ENCODE peak calls at places on chromosomes 4 and X, in nine cellular contexts. One of them, this sample, is unnamed.

GRCh38 chrX:23898412-23898959 is 9.3 kb downstream of the APOO start:
- DNase-seq in K562: no peak
- DNase-seq in CD4-positive, CD25-positive, alpha-beta regulatory T cell: no peak
- DNase-seq in right cardiac atrium: no peak
- DNase-seq in fibroblast of pulmonary artery: peak
- DNase-seq in fibroblast of the aortic adventitia: peak
- DNase-seq in CD4-positive, alpha-beta memory T cell: no peak
- DNase-seq in testis: no peak
- DNase-seq in cardiac muscle cell: peak
- DNase-seq in this sample: no peak

GRCh38 chr4:111506706-111507105 is 638.5 kb upstream of the FAM241A start:
- DNase-seq in fibroblast of pulmonary artery: peak
- DNase-seq in cardiac muscle cell: peak
- DNase-seq in fibroblast of the aortic adventitia: peak
- DNase-seq in K562: no peak
- DNase-seq in CD4-positive, CD25-positive, alpha-beta regulatory T cell: no peak
- DNase-seq in right cardiac atrium: no peak
- DNase-seq in CD4-positive, alpha-beta memory T cell: no peak
- DNase-seq in testis: no peak
- DNase-seq in this sample: no peak

GRCh38 chr4:1479454-1479853 is 73.2 kb upstream of the NKX1-1 start:
- DNase-seq in fibroblast of pulmonary artery: no peak
- DNase-seq in right cardiac atrium: no peak
- DNase-seq in K562: no peak
- DNase-seq in cardiac muscle cell: no peak
- DNase-seq in fibroblast of the aortic adventitia: no peak
- DNase-seq in CD4-positive, CD25-positive, alpha-beta regulatory T cell: no peak
- DNase-seq in testis: no peak
- DNase-seq in CD4-positive, alpha-beta memory T cell: no peak
- DNase-seq in this sample: no peak

GRCh38 chr4:21467551-21467950 is 481.0 kb downstream of the KCNIP4 start:
- DNase-seq in right cardiac atrium: no peak
- DNase-seq in cardiac muscle cell: no peak
- DNase-seq in K562: no peak
- DNase-seq in fibroblast of the aortic adventitia: no peak
- DNase-seq in CD4-positive, CD25-positive, alpha-beta regulatory T cell: no peak
- DNase-seq in testis: no peak
- DNase-seq in fibroblast of pulmonary artery: no peak
- DNase-seq in CD4-positive, alpha-beta memory T cell: no peak
- DNase-seq in this sample: no peak

GRCh38 chr4:72283357-72283756 is 251.6 kb downstream of the NPFFR2 start:
- DNase-seq in fibroblast of the aortic adventitia: no peak
- DNase-seq in right cardiac atrium: no peak
- DNase-seq in K562: no peak
- DNase-seq in fibroblast of pulmonary artery: no peak
- DNase-seq in CD4-positive, CD25-positive, alpha-beta regulatory T cell: no peak
- DNase-seq in CD4-positive, alpha-beta memory T cell: no peak
- DNase-seq in testis: no peak
- DNase-seq in cardiac muscle cell: no peak
- DNase-seq in this sample: no peak

GRCh38 chr4:68927165-68927564 is 24.4 kb downstream of the UGT2A3 start:
- DNase-seq in cardiac muscle cell: no peak
- DNase-seq in CD4-positive, alpha-beta memory T cell: no peak
- DNase-seq in K562: no peak
- DNase-seq in right cardiac atrium: no peak
- DNase-seq in fibroblast of the aortic adventitia: peak
- DNase-seq in fibroblast of pulmonary artery: no peak
- DNase-seq in CD4-positive, CD25-positive, alpha-beta regulatory T cell: no peak
- DNase-seq in testis: no peak
- DNase-seq in this sample: no peak

GRCh38 chr4:66000500-66001117 is 330.3 kb upstream of the EPHA5 start:
- DNase-seq in testis: no peak
- DNase-seq in right cardiac atrium: no peak
- DNase-seq in CD4-positive, alpha-beta memory T cell: no peak
- DNase-seq in fibroblast of the aortic adventitia: peak
- DNase-seq in fibroblast of pulmonary artery: no peak
- DNase-seq in CD4-positive, CD25-positive, alpha-beta regulatory T cell: no peak
- DNase-seq in K562: no peak
- DNase-seq in cardiac muscle cell: no peak
- DNase-seq in this sample: no peak

GRCh38 chrX:8981742-8982141 is 52.2 kb downstream of the FAM9B start:
- DNase-seq in K562: no peak
- DNase-seq in CD4-positive, alpha-beta memory T cell: peak
- DNase-seq in testis: no peak
- DNase-seq in CD4-positive, CD25-positive, alpha-beta regulatory T cell: peak
- DNase-seq in cardiac muscle cell: no peak
- DNase-seq in right cardiac atrium: no peak
- DNase-seq in fibroblast of pulmonary artery: no peak
- DNase-seq in fibroblast of the aortic adventitia: no peak
- DNase-seq in this sample: no peak

GRCh38 chr4:123415977-123416376 is 19.4 kb downstream of the SPRY1 start:
- DNase-seq in K562: peak
- DNase-seq in testis: no peak
- DNase-seq in cardiac muscle cell: peak
- DNase-seq in CD4-positive, alpha-beta memory T cell: no peak
- DNase-seq in fibroblast of pulmonary artery: peak
- DNase-seq in right cardiac atrium: no peak
- DNase-seq in CD4-positive, CD25-positive, alpha-beta regulatory T cell: peak
- DNase-seq in fibroblast of the aortic adventitia: peak
- DNase-seq in this sample: no peak

GRCh38 chr4:181301735-181302380 is 941.3 kb upstream of the TENM3 start:
- DNase-seq in fibroblast of the aortic adventitia: peak
- DNase-seq in CD4-positive, CD25-positive, alpha-beta regulatory T cell: peak
- DNase-seq in testis: peak
- DNase-seq in right cardiac atrium: no peak
- DNase-seq in K562: peak
- DNase-seq in fibroblast of pulmonary artery: peak
- DNase-seq in CD4-positive, alpha-beta memory T cell: no peak
- DNase-seq in cardiac muscle cell: peak
- DNase-seq in this sample: no peak

GRCh38 chr4:180059216-180059881 is 2183.9 kb upstream of the TENM3 start:
- DNase-seq in CD4-positive, alpha-beta memory T cell: no peak
- DNase-seq in fibroblast of pulmonary artery: no peak
- DNase-seq in cardiac muscle cell: peak
- DNase-seq in right cardiac atrium: peak
- DNase-seq in testis: no peak
- DNase-seq in K562: no peak
- DNase-seq in CD4-positive, CD25-positive, alpha-beta regulatory T cell: no peak
- DNase-seq in fibroblast of the aortic adventitia: no peak
- DNase-seq in this sample: no peak

GRCh38 chrX:152138388-152138784 is at the start of gene MAGEA10:
- DNase-seq in right cardiac atrium: no peak
- DNase-seq in K562: no peak
- DNase-seq in fibroblast of pulmonary artery: no peak
- DNase-seq in CD4-positive, alpha-beta memory T cell: no peak
- DNase-seq in fibroblast of the aortic adventitia: no peak
- DNase-seq in cardiac muscle cell: no peak
- DNase-seq in CD4-positive, CD25-positive, alpha-beta regulatory T cell: no peak
- DNase-seq in testis: peak
- DNase-seq in this sample: no peak

GRCh38 chrX:118976599-118977340 is 2.4 kb downstream of the LONRF3 start:
- DNase-seq in fibroblast of the aortic adventitia: no peak
- DNase-seq in testis: peak
- DNase-seq in right cardiac atrium: peak
- DNase-seq in K562: no peak
- DNase-seq in fibroblast of pulmonary artery: no peak
- DNase-seq in CD4-positive, alpha-beta memory T cell: no peak
- DNase-seq in CD4-positive, CD25-positive, alpha-beta regulatory T cell: peak
- DNase-seq in cardiac muscle cell: peak
- DNase-seq in this sample: peak

GRCh38 chr4:121307441-121308327 is 73.1 kb downstream of the QRFPR start:
- DNase-seq in K562: peak
- DNase-seq in right cardiac atrium: no peak
- DNase-seq in CD4-positive, CD25-positive, alpha-beta regulatory T cell: peak
- DNase-seq in testis: peak
- DNase-seq in fibroblast of pulmonary artery: peak
- DNase-seq in fibroblast of the aortic adventitia: peak
- DNase-seq in cardiac muscle cell: peak
- DNase-seq in CD4-positive, alpha-beta memory T cell: peak
- DNase-seq in this sample: no peak

GRCh38 chr4:109211671-109212070 is 90.8 kb downstream of the COL25A1 start:
- DNase-seq in cardiac muscle cell: peak
- DNase-seq in testis: no peak
- DNase-seq in right cardiac atrium: no peak
- DNase-seq in fibroblast of the aortic adventitia: peak
- DNase-seq in CD4-positive, alpha-beta memory T cell: no peak
- DNase-seq in fibroblast of pulmonary artery: peak
- DNase-seq in CD4-positive, CD25-positive, alpha-beta regulatory T cell: no peak
- DNase-seq in K562: no peak
- DNase-seq in this sample: no peak

GRCh38 chr4:125369098-125369497 is 54.3 kb downstream of the FAT4 start:
- DNase-seq in testis: no peak
- DNase-seq in fibroblast of the aortic adventitia: no peak
- DNase-seq in fibroblast of pulmonary artery: no peak
- DNase-seq in CD4-positive, alpha-beta memory T cell: no peak
- DNase-seq in K562: no peak
- DNase-seq in right cardiac atrium: no peak
- DNase-seq in CD4-positive, CD25-positive, alpha-beta regulatory T cell: no peak
- DNase-seq in cardiac muscle cell: no peak
- DNase-seq in this sample: no peak
- H3K4me3 ChIP-seq in testis: no peak
- H3K4me3 ChIP-seq in fibroblast of the aortic adventitia: peak
- H3K4me3 ChIP-seq in fibroblast of pulmonary artery: peak
- H3K4me3 ChIP-seq in CD4-positive, alpha-beta memory T cell: no peak
- H3K4me3 ChIP-seq in K562: no peak
- H3K4me3 ChIP-seq in right cardiac atrium: peak
- H3K4me3 ChIP-seq in CD4-positive, CD25-positive, alpha-beta regulatory T cell: no peak
- H3K4me3 ChIP-seq in cardiac muscle cell: no peak
- H3K4me3 ChIP-seq in this sample: peak

DNA sequence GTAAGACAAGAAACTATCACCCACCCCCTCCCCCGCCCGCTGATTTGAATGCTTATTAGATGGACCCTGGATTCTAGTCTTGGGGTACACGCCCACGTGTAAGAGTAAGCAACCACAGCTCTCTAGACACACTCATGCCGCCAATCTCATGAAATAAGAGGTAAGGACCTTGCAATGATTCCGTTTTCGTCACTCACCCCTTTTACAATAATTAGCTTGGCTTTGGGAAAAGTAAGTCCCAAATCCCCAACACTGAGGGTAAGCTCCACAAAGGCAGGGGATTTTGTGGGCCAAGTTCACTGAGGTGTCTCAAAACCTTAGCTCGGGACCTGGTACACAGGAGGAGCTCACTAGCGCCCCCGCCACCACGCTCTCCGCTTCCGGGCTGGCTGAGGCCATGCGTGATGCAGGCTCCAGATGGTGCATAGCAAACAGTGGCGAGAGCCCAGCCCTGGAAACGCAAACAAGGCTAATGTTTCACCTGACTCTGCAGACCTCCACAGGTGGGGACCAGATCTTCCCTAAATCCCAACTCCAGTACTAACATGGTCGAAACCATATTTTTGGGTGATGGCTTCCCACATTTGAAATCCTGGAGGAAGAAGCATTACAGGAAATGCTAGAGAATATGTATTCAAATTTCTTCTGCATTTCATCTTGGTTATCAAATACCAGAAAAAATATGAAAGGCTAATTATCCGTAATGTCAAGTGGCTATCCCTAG is 4.1 kb downstream of the PLAC8 start:
- DNase-seq in fibroblast of the aortic adventitia: peak
- DNase-seq in cardiac muscle cell: peak
- DNase-seq in testis: peak
- DNase-seq in CD4-positive, CD25-positive, alpha-beta regulatory T cell: peak
- DNase-seq in CD4-positive, alpha-beta memory T cell: peak
- DNase-seq in fibroblast of pulmonary artery: peak
- DNase-seq in right cardiac atrium: peak
- DNase-seq in K562: no peak
- DNase-seq in this sample: peak
- H3K4me3 ChIP-seq in fibroblast of the aortic adventitia: peak
- H3K4me3 ChIP-seq in cardiac muscle cell: peak
- H3K4me3 ChIP-seq in testis: peak
- H3K4me3 ChIP-seq in CD4-positive, CD25-positive, alpha-beta regulatory T cell: peak
- H3K4me3 ChIP-seq in CD4-positive, alpha-beta memory T cell: peak
- H3K4me3 ChIP-seq in fibroblast of pulmonary artery: peak
- H3K4me3 ChIP-seq in right cardiac atrium: peak
- H3K4me3 ChIP-seq in K562: no peak
- H3K4me3 ChIP-seq in this sample: peak

DNA sequence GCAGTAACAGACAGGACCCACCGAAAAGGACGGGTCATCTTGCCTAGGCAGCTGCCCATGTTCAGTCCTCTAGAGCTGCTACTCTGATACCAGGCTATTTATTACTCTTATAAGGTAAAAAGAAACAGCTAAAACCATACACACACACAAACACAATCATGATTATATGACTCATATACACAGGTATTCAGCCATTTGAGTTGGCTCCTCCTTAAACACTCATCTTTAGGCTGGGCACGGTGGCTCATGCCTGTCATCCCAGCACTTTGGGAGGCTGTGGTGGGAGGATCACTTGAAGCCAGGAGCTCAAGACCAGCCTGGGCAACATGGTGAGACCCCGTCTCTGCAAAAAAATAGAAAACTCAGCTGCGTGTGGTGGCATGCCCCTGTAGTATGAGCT is 76.6 kb downstream of the F11 start:
- DNase-seq in fibroblast of pulmonary artery: no peak
- DNase-seq in testis: no peak
- DNase-seq in CD4-positive, CD25-positive, alpha-beta regulatory T cell: no peak
- DNase-seq in cardiac muscle cell: no peak
- DNase-seq in right cardiac atrium: no peak
- DNase-seq in fibroblast of the aortic adventitia: no peak
- DNase-seq in CD4-positive, alpha-beta memory T cell: no peak
- DNase-seq in K562: no peak
- DNase-seq in this sample: no peak
- H3K4me3 ChIP-seq in fibroblast of pulmonary artery: no peak
- H3K4me3 ChIP-seq in testis: no peak
- H3K4me3 ChIP-seq in CD4-positive, CD25-positive, alpha-beta regulatory T cell: no peak
- H3K4me3 ChIP-seq in cardiac muscle cell: no peak
- H3K4me3 ChIP-seq in right cardiac atrium: no peak
- H3K4me3 ChIP-seq in fibroblast of the aortic adventitia: no peak
- H3K4me3 ChIP-seq in CD4-positive, alpha-beta memory T cell: no peak
- H3K4me3 ChIP-seq in K562: no peak
- H3K4me3 ChIP-seq in this sample: no peak

GRCh38 chr4:189787216-189788031 is 153.2 kb upstream of the FRG1 start:
- DNase-seq in right cardiac atrium: no peak
- DNase-seq in fibroblast of pulmonary artery: no peak
- DNase-seq in cardiac muscle cell: no peak
- DNase-seq in testis: no peak
- DNase-seq in fibroblast of the aortic adventitia: no peak
- DNase-seq in K562: no peak
- DNase-seq in CD4-positive, CD25-positive, alpha-beta regulatory T cell: no peak
- DNase-seq in CD4-positive, alpha-beta memory T cell: no peak
- DNase-seq in this sample: no peak

DNA sequence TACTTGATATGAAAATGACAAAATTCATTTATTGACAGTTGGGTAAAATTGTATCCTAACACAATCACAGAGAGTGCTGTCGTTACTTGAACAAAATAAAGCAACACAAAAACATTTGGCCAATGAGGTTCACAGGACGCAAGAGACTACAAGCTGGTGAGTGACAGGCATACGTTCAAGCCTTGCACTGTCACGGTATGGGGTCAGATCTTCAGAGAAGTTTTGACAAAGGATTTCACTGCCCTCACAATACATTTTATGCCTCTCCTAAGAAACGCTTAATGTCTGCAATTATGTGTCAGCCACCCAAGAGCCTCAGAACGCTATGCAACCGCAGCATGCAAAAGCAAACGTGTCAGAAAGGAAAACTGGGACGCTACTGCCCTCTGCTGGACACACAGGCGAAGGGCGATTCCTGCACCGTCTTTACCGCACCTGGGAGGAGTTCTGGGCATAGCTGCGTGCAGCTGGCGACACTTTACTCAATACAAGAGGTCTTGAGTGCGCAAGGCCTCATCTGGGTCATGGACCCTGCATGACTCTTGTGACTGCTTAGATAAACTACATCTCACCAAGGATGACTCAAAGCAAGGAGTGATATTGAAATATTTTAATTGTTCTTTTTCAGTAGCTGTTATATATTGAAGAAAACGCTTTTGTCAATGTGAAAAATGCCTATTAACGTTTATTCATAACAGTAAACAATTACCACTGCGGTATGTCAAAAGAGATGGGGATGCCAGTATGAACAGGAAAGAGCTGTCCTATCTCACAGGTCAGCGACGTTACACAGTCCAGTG is 147.7 kb upstream of the FRG1 start:
- DNase-seq in testis: peak
- DNase-seq in fibroblast of the aortic adventitia: peak
- DNase-seq in right cardiac atrium: peak
- DNase-seq in cardiac muscle cell: peak
- DNase-seq in CD4-positive, CD25-positive, alpha-beta regulatory T cell: peak
- DNase-seq in fibroblast of pulmonary artery: peak
- DNase-seq in K562: peak
- DNase-seq in CD4-positive, alpha-beta memory T cell: peak
- DNase-seq in this sample: no peak
- H3K4me3 ChIP-seq in testis: no peak
- H3K4me3 ChIP-seq in fibroblast of the aortic adventitia: no peak
- H3K4me3 ChIP-seq in right cardiac atrium: no peak
- H3K4me3 ChIP-seq in cardiac muscle cell: no peak
- H3K4me3 ChIP-seq in CD4-positive, CD25-positive, alpha-beta regulatory T cell: peak
- H3K4me3 ChIP-seq in fibroblast of pulmonary artery: no peak
- H3K4me3 ChIP-seq in K562: no peak
- H3K4me3 ChIP-seq in CD4-positive, alpha-beta memory T cell: no peak
- H3K4me3 ChIP-seq in this sample: peak